ENCODE peak calls at places on chromosome 22, in five cellular contexts. I is HL-60, C is IMR-90, V is fibroblast of lung, X is fibroblast of the aortic adventitia. B is an unnamed sample.

GRCh38 chr22:22048981-22049531 is 66.5 kb upstream of the TOP3B start:
- DNase-seq in I (no peak), C (no peak), V (no peak), X (no peak), B (no peak)

GRCh38 chr22:18034076-18034475 is 9.7 kb upstream of the MICAL3 start:
- DNase-seq in I (no peak), C (no peak), V (no peak), X (no peak), B (no peak)

GRCh38 chr22:25396615-25397200 is 167.8 kb upstream of the GRK3 start:
- DNase-seq in I (no peak), C (no peak), V (no peak), X (no peak), B (no peak)

GRCh38 chr22:26318975-26319374 is 110.1 kb upstream of the ASPHD2 start:
- DNase-seq in I (no peak), C (no peak), V (no peak), X (peak), B (peak)

GRCh38 chr22:18954941-18955571 is 19.0 kb upstream of the PRODH start:
- DNase-seq in I (no peak), C (no peak), V (no peak), X (no peak), B (no peak)

GRCh38 chr22:31626427-31627150 is 35.4 kb downstream of the PISD start:
- DNase-seq in I (no peak), C (no peak), V (no peak), X (peak), B (peak)

GRCh38 chr22:19863571-19863970 is 8.9 kb upstream of the GNB1L start:
- DNase-seq in I (no peak), C (no peak), V (no peak), X (no peak), B (no peak)

GRCh38 chr22:29023172-29023796 is 38.3 kb downstream of the C22orf31 start:
- DNase-seq in I (no peak), C (no peak), V (no peak), X (no peak), B (no peak)

GRCh38 chr22:36344106-36344827 is 43.5 kb downstream of the MYH9 start:
- DNase-seq in I (no peak), C (no peak), V (no peak), X (no peak), B (no peak)

GRCh38 chr22:46262449-46263207 is 515 bp downstream of the PKDREJ start:
- DNase-seq in I (no peak), C (peak), V (peak), X (peak), B (peak)

GRCh38 chr22:46761017-46761416 is 1.4 kb upstream of the TBC1D22A start:
- DNase-seq in I (no peak), C (no peak), V (no peak), X (no peak), B (no peak)

GRCh38 chr22:43750751-43751150 is 61.4 kb downstream of the EFCAB6 start:
- DNase-seq in I (no peak), C (no peak), V (no peak), X (no peak), B (no peak)

GRCh38 chr22:32628626-32629587 is 154.3 kb downstream of the FBXO7 start:
- DNase-seq in I (no peak), C (peak), V (peak), X (peak), B (no peak)

GRCh38 chr22:37609240-37610152 is 862 bp downstream of the GGA1 start:
- DNase-seq in I (no peak), C (no peak), V (no peak), X (peak), B (peak)

GRCh38 chr22:23233084-23233501 is 52.8 kb downstream of the BCR start:
- DNase-seq in I (peak), C (no peak), V (peak), X (peak), B (no peak)

GRCh38 chr22:17858033-17858432 is 83.8 kb upstream of the BID start:
- DNase-seq in I (no peak), C (no peak), V (no peak), X (no peak), B (no peak)

GRCh38 chr22:20805972-20806471 is 32.1 kb downstream of the SERPIND1 start:
- DNase-seq in I (no peak), C (peak), V (no peak), X (peak), B (peak)

GRCh38 chr22:33811686-33812085 is 108.6 kb downstream of the LARGE1 start:
- DNase-seq in I (no peak), C (peak), V (peak), X (peak), B (peak)

GRCh38 chr22:17397756-17398155 is 28.5 kb downstream of the CECR2 start:
- DNase-seq in I (no peak), C (no peak), V (no peak), X (no peak), B (no peak)

GRCh38 chr22:20023214-20023613 is 2.3 kb downstream of the TANGO2 start:
- DNase-seq in I (no peak), C (no peak), V (no peak), X (no peak), B (no peak)

GRCh38 chr22:45968003-45968650 is 8.8 kb downstream of the WNT7B start:
- DNase-seq in I (no peak), C (peak), V (peak), X (no peak), B (peak)

GRCh38 chr22:48942698-48943566 is 884.7 kb downstream of the BRD1 start:
- DNase-seq in I (no peak), C (no peak), V (no peak), X (no peak), B (no peak)

GRCh38 chr22:48944433-48944755 is 883.3 kb downstream of the BRD1 start:
- DNase-seq in I (no peak), C (no peak), V (no peak), X (no peak), B (no peak)

GRCh38 chr22:48944756-48945620 is 882.7 kb downstream of the BRD1 start:
- DNase-seq in I (no peak), C (no peak), V (no peak), X (no peak), B (no peak)

GRCh38 chr22:48941903-48942625 is 885.6 kb downstream of the BRD1 start:
- DNase-seq in I (no peak), C (no peak), V (no peak), X (no peak), B (no peak)

GRCh38 chr22:48943567-48944432 is 883.9 kb downstream of the BRD1 start:
- DNase-seq in I (peak), C (no peak), V (no peak), X (no peak), B (no peak)
- TF ChIP-seq CTCF in I (peak), C (no peak), V (no peak), X (no peak), B (no peak)

DNA sequence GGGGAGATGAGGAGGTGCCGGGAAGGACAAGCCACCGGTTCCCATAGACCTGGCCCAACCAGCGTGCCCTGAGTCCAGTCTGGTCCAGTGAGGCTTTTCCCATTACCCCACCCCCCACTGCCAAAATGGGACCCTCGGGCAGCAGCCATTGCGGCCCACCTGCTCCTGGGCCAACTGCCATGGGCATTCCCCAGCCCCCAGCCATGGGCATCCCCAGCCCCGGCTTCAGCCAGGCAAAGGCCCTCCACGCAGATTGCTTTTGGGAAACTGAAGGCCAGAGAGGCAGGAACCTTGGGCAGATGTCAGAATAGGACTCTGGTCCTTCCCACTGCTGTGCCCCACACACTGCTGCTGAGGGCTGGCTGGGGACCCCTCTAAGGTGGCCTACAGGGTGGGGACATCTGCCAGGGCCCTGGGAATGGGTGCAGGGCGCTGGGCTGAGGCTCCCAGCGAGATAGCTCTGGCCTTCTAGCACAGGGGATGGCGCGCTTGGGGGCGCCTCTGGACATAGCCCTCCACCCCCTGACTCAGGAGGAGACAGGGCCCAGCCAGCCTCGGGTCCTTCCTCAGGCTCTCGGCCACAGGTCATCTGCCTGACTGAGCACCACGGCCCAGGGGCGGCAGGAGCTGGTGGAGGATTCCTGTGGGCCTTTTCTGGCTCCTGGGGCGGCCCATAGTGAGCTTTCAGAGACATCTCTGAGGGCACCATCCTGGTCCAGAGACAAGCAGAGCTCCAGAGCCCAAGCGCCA is 4.9 kb downstream of the PIM3 start:
- DNase-seq in I (no peak), C (no peak), V (no peak), X (no peak), B (no peak)
- H3K4me3 ChIP-seq in I (no peak), C (no peak), V (no peak), X (no peak), B (no peak)

DNA sequence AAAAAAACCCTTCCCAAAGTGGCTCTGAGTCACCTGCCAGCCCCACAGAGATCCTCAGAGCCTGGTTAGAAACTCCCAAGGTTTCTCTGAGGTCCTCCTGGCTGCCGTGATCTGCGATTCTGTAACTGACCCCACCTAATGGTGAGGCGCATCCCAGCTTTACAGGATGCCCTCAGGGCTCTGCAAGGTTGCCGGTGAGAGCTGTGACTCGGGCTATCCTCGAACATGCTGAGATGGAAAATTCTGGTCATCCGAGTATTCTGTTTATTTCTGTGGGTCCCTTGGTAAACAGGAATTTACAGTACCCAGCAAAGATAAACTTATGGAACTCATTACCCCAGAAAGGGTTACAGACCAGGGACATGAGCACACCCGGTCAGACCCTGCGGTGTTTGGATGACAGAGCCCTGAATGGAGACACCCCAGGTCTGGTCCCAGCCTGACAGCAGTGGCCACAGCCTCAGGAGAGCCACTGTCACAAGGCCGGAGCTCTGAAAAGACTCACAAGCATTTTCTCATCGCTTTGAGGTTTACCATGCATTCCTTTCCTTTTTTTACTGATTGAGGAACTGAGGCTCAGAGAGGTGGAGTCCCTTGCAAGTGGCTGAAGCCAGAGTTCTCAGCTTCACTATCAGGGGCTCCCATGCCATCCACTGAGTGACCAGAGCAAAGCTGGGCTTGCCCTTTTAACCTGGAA is 22.2 kb downstream of the LIF start:
- DNase-seq in I (no peak), C (no peak), V (no peak), X (no peak), B (no peak)
- TF ChIP-seq CTCF in I (no peak), C (no peak), V (no peak), X (no peak), B (no peak)

DNA sequence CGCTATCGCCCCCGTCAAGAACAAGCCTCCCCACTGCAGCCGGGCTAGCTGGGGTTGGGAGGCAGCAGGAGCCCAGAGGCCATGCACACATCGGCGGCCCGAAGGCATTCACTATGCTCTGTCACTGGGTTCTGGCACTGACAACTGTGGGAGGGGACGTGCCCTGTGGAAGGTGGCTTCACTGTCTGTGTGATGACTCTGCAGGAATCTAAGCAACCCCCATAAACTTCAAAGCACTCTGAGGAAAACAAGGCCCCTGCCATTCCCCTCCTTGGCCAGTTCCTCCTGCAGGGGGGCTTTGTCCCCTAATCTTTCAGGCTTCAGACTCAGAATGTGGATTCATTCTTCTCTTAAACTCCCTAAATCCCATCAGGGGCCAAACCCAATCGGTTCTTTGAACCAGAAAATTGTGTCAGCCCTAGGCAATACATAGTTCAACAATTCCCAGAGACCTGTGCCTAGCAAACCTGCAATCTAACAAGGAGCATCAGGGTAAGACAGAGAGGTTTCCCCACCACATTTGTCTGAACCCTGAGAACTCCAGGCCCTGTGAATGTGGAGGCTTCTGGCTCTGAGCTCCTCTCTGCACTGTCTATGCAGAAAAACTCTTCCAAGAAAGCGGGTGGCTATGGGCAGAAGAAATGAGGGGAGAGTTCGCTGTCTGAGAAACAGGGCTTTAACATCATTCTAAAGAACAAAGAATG is 1477.2 kb downstream of the TBC1D22A start:
- DNase-seq in I (no peak), C (no peak), V (no peak), X (no peak), B (no peak)
- H3K4me3 ChIP-seq in I (no peak), C (no peak), V (no peak), X (no peak), B (no peak)